ENCODE peak calls at places on chromosomes 4 and X, in four cellular contexts. One of them, this sample, is unnamed.
A peak's percentile ranks its signal among the peaks of the same experiment; 100 is the strongest.

GRCh38 chrX:41922125-41922521 is 1.2 kb downstream of the CASK start:
- DNase-seq in cardiac muscle cell: peak; percentile 31
- DNase-seq in osteoblast: peak; percentile 52
- DNase-seq in ascending aorta: no peak
- DNase-seq in this sample: peak; percentile 27

GRCh38 chr4:46459308-46459707 is 69.4 kb upstream of the GABRA2 start:
- DNase-seq in osteoblast: no peak
- DNase-seq in ascending aorta: no peak
- DNase-seq in cardiac muscle cell: no peak
- DNase-seq in this sample: no peak

GRCh38 chrX:41064028-41064427 is 21.2 kb upstream of the USP9X start:
- DNase-seq in osteoblast: peak; percentile 55
- DNase-seq in cardiac muscle cell: no peak
- DNase-seq in ascending aorta: no peak
- DNase-seq in this sample: no peak

GRCh38 chr4:179989975-179990374 is 2253.2 kb upstream of the TENM3 start:
- DNase-seq in osteoblast: no peak
- DNase-seq in cardiac muscle cell: no peak
- DNase-seq in ascending aorta: no peak
- DNase-seq in this sample: no peak

GRCh38 chr4:113675731-113676707 is 85.5 kb downstream of the CAMK2D start:
- DNase-seq in cardiac muscle cell: peak; percentile 81
- DNase-seq in osteoblast: no peak
- DNase-seq in ascending aorta: no peak
- DNase-seq in this sample: no peak

GRCh38 chrX:31228909-31229308 is 157.1 kb upstream of the FTHL17 start:
- DNase-seq in ascending aorta: no peak
- DNase-seq in osteoblast: no peak
- DNase-seq in cardiac muscle cell: no peak
- DNase-seq in this sample: no peak

GRCh38 chr4:107183155-107183774 is 147.2 kb upstream of the DKK2 start:
- DNase-seq in ascending aorta: no peak
- DNase-seq in osteoblast: no peak
- DNase-seq in cardiac muscle cell: peak; percentile 79
- DNase-seq in this sample: no peak

GRCh38 chrX:41561045-41561444 is 113.9 kb downstream of the NYX start:
- DNase-seq in ascending aorta: no peak
- DNase-seq in osteoblast: peak; percentile 62
- DNase-seq in cardiac muscle cell: peak; percentile 85
- DNase-seq in this sample: no peak

GRCh38 chr4:6464842-6465588 is 7.4 kb downstream of the PPP2R2C start:
- DNase-seq in osteoblast: no peak
- DNase-seq in ascending aorta: no peak
- DNase-seq in cardiac muscle cell: no peak
- DNase-seq in this sample: no peak

GRCh38 chr4:108036252-108036651 is 46.6 kb downstream of the HADH start:
- DNase-seq in osteoblast: no peak
- DNase-seq in ascending aorta: no peak
- DNase-seq in cardiac muscle cell: no peak
- DNase-seq in this sample: no peak

GRCh38 chr4:55184600-55185523 is 59.5 kb upstream of the KDR start:
- DNase-seq in ascending aorta: no peak
- DNase-seq in cardiac muscle cell: peak; percentile 82
- DNase-seq in osteoblast: no peak
- DNase-seq in this sample: no peak

GRCh38 chr4:181637186-181638105 is 605.8 kb upstream of the TENM3 start:
- DNase-seq in ascending aorta: no peak
- DNase-seq in osteoblast: peak; percentile 27
- DNase-seq in cardiac muscle cell: no peak
- DNase-seq in this sample: no peak

GRCh38 chr4:135032670-135033069 is 831.1 kb upstream of the PABPC4L start:
- DNase-seq in osteoblast: no peak
- DNase-seq in ascending aorta: no peak
- DNase-seq in cardiac muscle cell: no peak
- DNase-seq in this sample: no peak

GRCh38 chr4:105343523-105343931 is 130.3 kb downstream of the PPA2 start:
- DNase-seq in ascending aorta: no peak
- DNase-seq in osteoblast: no peak
- DNase-seq in cardiac muscle cell: peak; percentile 39
- DNase-seq in this sample: no peak

GRCh38 chr4:5338511-5338910 is 287.2 kb downstream of the STK32B start:
- DNase-seq in osteoblast: peak; percentile 29
- DNase-seq in cardiac muscle cell: no peak
- DNase-seq in ascending aorta: no peak
- DNase-seq in this sample: no peak

GRCh38 chr4:147610666-147611065 is 6.5 kb upstream of the TMEM184C start:
- DNase-seq in osteoblast: no peak
- DNase-seq in cardiac muscle cell: no peak
- DNase-seq in ascending aorta: no peak
- DNase-seq in this sample: no peak

GRCh38 chr4:111854494-111855087 is 290.7 kb upstream of the FAM241A start:
- DNase-seq in cardiac muscle cell: peak; percentile 51
- DNase-seq in osteoblast: no peak
- DNase-seq in ascending aorta: no peak
- DNase-seq in this sample: no peak

GRCh38 chr4:86927843-86928395 is 6.9 kb upstream of the AFF1 start:
- DNase-seq in osteoblast: peak; percentile 91
- DNase-seq in cardiac muscle cell: peak; percentile 98
- DNase-seq in ascending aorta: no peak
- DNase-seq in this sample: no peak

GRCh38 chrX:119605398-119605738 is 856 bp downstream of the NKRF start:
- DNase-seq in ascending aorta: no peak
- DNase-seq in osteoblast: peak; percentile 85
- DNase-seq in cardiac muscle cell: no peak
- DNase-seq in this sample: no peak

GRCh38 chr4:151376540-151376939 is 32.4 kb upstream of the FHIP1A start:
- DNase-seq in cardiac muscle cell: no peak
- DNase-seq in ascending aorta: no peak
- DNase-seq in osteoblast: no peak
- DNase-seq in this sample: no peak

GRCh38 chr4:144868309-144868708 is 222.4 kb downstream of the HHIP start:
- DNase-seq in cardiac muscle cell: no peak
- DNase-seq in osteoblast: no peak
- DNase-seq in ascending aorta: no peak
- DNase-seq in this sample: no peak

GRCh38 chr4:73897380-73898136 is 28.4 kb downstream of the CXCL1 start:
- DNase-seq in ascending aorta: no peak
- DNase-seq in cardiac muscle cell: peak; percentile 96
- DNase-seq in osteoblast: no peak
- DNase-seq in this sample: no peak

GRCh38 chrX:47172549-47172948 is 21.1 kb upstream of the UBA1 start:
- DNase-seq in cardiac muscle cell: no peak
- DNase-seq in ascending aorta: no peak
- DNase-seq in osteoblast: peak; percentile 4
- DNase-seq in this sample: no peak

GRCh38 chr4:151804821-151805220 is 44.0 kb upstream of the GATB start:
- DNase-seq in osteoblast: peak; percentile 17
- DNase-seq in cardiac muscle cell: no peak
- DNase-seq in ascending aorta: no peak
- DNase-seq in this sample: no peak

GRCh38 chrX:93673869-93674271 is at the start of gene FAM133A:
- DNase-seq in cardiac muscle cell: peak; percentile 34
- DNase-seq in osteoblast: no peak
- DNase-seq in ascending aorta: no peak
- DNase-seq in this sample: no peak

GRCh38 chr4:156971623-156972369 is at the start of gene PDGFC:
- DNase-seq in ascending aorta: peak; percentile 40
- DNase-seq in cardiac muscle cell: peak; percentile 79
- DNase-seq in osteoblast: peak; percentile 94
- DNase-seq in this sample: peak; percentile 92

GRCh38 chr4:170090667-170091052 is 904 bp upstream of the AADAT start:
- DNase-seq in osteoblast: peak; percentile 81
- DNase-seq in cardiac muscle cell: peak; percentile 16
- DNase-seq in ascending aorta: no peak
- DNase-seq in this sample: no peak

GRCh38 chrX:43949669-43950068 is 23.5 kb downstream of the NDP start:
- DNase-seq in cardiac muscle cell: no peak
- DNase-seq in ascending aorta: no peak
- DNase-seq in osteoblast: no peak
- DNase-seq in this sample: peak; percentile 49

GRCh38 chr4:183175631-183176232 is 76.7 kb downstream of the WWC2 start:
- DNase-seq in ascending aorta: no peak
- DNase-seq in cardiac muscle cell: peak; percentile 79
- DNase-seq in osteoblast: no peak
- DNase-seq in this sample: no peak

GRCh38 chr4:3276961-3277360 is 15.9 kb upstream of the RGS12 start:
- DNase-seq in cardiac muscle cell: peak; percentile 71
- DNase-seq in osteoblast: peak; percentile 80
- DNase-seq in ascending aorta: no peak
- DNase-seq in this sample: no peak

GRCh38 chr4:109214622-109215350 is 87.7 kb downstream of the COL25A1 start:
- DNase-seq in osteoblast: no peak
- DNase-seq in ascending aorta: no peak
- DNase-seq in cardiac muscle cell: peak; percentile 4
- DNase-seq in this sample: no peak

GRCh38 chr4:114615435-114615834 is 16.8 kb downstream of the UGT8 start:
- DNase-seq in osteoblast: peak; percentile 14
- DNase-seq in ascending aorta: no peak
- DNase-seq in cardiac muscle cell: no peak
- DNase-seq in this sample: no peak

GRCh38 chrX:132786217-132786616 is 172.2 kb downstream of the HS6ST2 start:
- DNase-seq in osteoblast: no peak
- DNase-seq in ascending aorta: no peak
- DNase-seq in cardiac muscle cell: peak; percentile 3
- DNase-seq in this sample: no peak

GRCh38 chr4:86557526-86557925 is 36.6 kb upstream of the PTPN13 start:
- DNase-seq in osteoblast: no peak
- DNase-seq in cardiac muscle cell: no peak
- DNase-seq in ascending aorta: no peak
- DNase-seq in this sample: no peak

GRCh38 chr4:113825272-113825671 is 63.7 kb upstream of the CAMK2D start:
- DNase-seq in ascending aorta: no peak
- DNase-seq in osteoblast: no peak
- DNase-seq in cardiac muscle cell: no peak
- DNase-seq in this sample: no peak

GRCh38 chr4:16607241-16607640 is 291.2 kb downstream of the LDB2 start:
- DNase-seq in ascending aorta: no peak
- DNase-seq in cardiac muscle cell: no peak
- DNase-seq in osteoblast: peak; percentile 55
- DNase-seq in this sample: no peak

GRCh38 chr4:152480356-152480755 is 55.5 kb downstream of the FBXW7 start:
- DNase-seq in cardiac muscle cell: peak; percentile 16
- DNase-seq in osteoblast: no peak
- DNase-seq in ascending aorta: no peak
- DNase-seq in this sample: no peak

GRCh38 chr4:113760094-113760851 is 1.3 kb downstream of the CAMK2D start:
- DNase-seq in ascending aorta: no peak
- DNase-seq in osteoblast: peak; percentile 76
- DNase-seq in cardiac muscle cell: peak; percentile 66
- DNase-seq in this sample: peak; percentile 54

GRCh38 chr4:140944539-140944938 is 188.4 kb upstream of the TBC1D9 start:
- DNase-seq in ascending aorta: no peak
- DNase-seq in cardiac muscle cell: peak; percentile 63
- DNase-seq in osteoblast: peak; percentile 62
- DNase-seq in this sample: no peak

GRCh38 chr4:184816962-184817361 is 8.8 kb downstream of the ACSL1 start:
- DNase-seq in osteoblast: no peak
- DNase-seq in cardiac muscle cell: no peak
- DNase-seq in ascending aorta: no peak
- DNase-seq in this sample: no peak

GRCh38 chr4:184815046-184815877 is 10.5 kb downstream of the ACSL1 start:
- DNase-seq in osteoblast: peak; percentile 94
- DNase-seq in cardiac muscle cell: peak; percentile 87
- DNase-seq in ascending aorta: no peak
- DNase-seq in this sample: peak; percentile 91

GRCh38 chr4:184812651-184813181 is 13.1 kb downstream of the ACSL1 start:
- DNase-seq in osteoblast: peak; percentile 79
- DNase-seq in cardiac muscle cell: peak; percentile 73
- DNase-seq in ascending aorta: no peak
- DNase-seq in this sample: no peak

GRCh38 chr4:184812181-184812542 is 13.6 kb downstream of the ACSL1 start:
- DNase-seq in ascending aorta: no peak
- DNase-seq in osteoblast: no peak
- DNase-seq in cardiac muscle cell: no peak
- DNase-seq in this sample: no peak

DNA sequence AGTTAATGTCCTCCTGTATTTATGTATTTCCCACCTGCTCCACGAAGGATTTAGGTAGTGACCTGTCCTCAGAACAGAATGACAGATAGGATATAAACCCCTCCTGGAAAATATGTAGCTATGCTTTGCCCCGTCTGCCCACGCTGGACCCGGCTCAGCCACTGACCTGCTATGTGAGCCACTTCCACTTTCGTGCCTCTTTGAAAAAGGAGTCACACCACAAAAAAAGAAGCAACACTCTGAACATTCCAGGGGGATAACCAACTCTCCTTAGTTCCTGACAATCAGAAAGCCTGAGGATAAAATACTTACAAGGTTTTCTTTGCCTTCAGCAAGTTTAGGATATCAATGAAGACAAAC is 11.1 kb downstream of the ACSL1 start:
- DNase-seq in osteoblast: no peak
- DNase-seq in cardiac muscle cell: no peak
- DNase-seq in ascending aorta: no peak
- DNase-seq in this sample: no peak
- H3K4me3 ChIP-seq in osteoblast: peak overlapping the region; percentile 59
- H3K4me3 ChIP-seq in cardiac muscle cell: no peak overlapping the region
- H3K4me3 ChIP-seq in ascending aorta: peak overlapping the region; percentile 32
- H3K4me3 ChIP-seq in this sample: peak overlapping the region; percentile 3

DNA sequence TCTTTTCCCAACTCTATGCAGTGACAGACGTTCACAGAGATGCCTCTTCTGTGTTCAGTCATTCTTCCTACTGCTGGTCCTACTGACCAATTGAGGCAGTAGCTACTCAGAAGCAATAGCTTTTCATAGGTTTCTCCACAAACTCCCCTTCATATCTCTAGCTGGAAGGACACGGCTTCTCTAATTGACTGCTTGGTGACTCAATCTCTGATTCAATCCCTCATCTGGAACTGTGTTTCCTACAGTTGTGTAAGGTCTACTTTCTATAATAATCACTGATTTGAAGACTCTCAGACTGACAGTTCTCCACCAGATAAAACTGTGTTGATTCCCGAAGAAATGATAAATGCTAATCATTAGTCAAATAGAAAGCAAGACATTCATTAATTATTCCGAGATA is 111.5 kb downstream of the DTHD1 start:
- DNase-seq in osteoblast: no peak
- DNase-seq in ascending aorta: no peak
- DNase-seq in cardiac muscle cell: no peak
- DNase-seq in this sample: no peak
- H3K4me1 ChIP-seq in osteoblast: no peaks in the 10 kb centered on the region
- H3K4me1 ChIP-seq in ascending aorta: no peaks in the 10 kb centered on the region
- H3K4me1 ChIP-seq in cardiac muscle cell: no peaks in the 10 kb centered on the region
- H3K4me1 ChIP-seq in this sample: no peaks in the 10 kb centered on the region

GRCh38 chr4:176534566-176534965 is 214.8 kb downstream of the SPCS3 start:
- DNase-seq in cardiac muscle cell: peak; percentile 58
- DNase-seq in osteoblast: peak; percentile 85
- DNase-seq in ascending aorta: no peak
- DNase-seq in this sample: no peak
- H3K4me3 ChIP-seq in cardiac muscle cell: no peak overlapping the region
- H3K4me3 ChIP-seq in osteoblast: no peak overlapping the region
- H3K4me3 ChIP-seq in ascending aorta: no peak overlapping the region
- H3K4me3 ChIP-seq in this sample: no peak overlapping the region

GRCh38 chr4:930827-931193 is 1.3 kb downstream of the GAK start:
- DNase-seq in ascending aorta: no peak
- DNase-seq in osteoblast: no peak
- DNase-seq in cardiac muscle cell: no peak
- DNase-seq in this sample: no peak
- H3K4me1 ChIP-seq in ascending aorta: peaks cover 28% of the 10 kb centered on the region
- H3K4me1 ChIP-seq in osteoblast: peaks cover 17% of the 10 kb centered on the region
- H3K4me1 ChIP-seq in cardiac muscle cell: peaks cover 25% of the 10 kb centered on the region
- H3K4me1 ChIP-seq in this sample: peaks cover 18% of the 10 kb centered on the region

GRCh38 chrX:155874571-155875244 is 6.4 kb upstream of the VAMP7 start:
- DNase-seq in osteoblast: no peak
- DNase-seq in cardiac muscle cell: peak; percentile 32
- DNase-seq in ascending aorta: no peak
- DNase-seq in this sample: no peak
- H3K4me3 ChIP-seq in osteoblast: peak overlapping the region; percentile 50
- H3K4me3 ChIP-seq in cardiac muscle cell: no peak overlapping the region
- H3K4me3 ChIP-seq in ascending aorta: peak overlapping the region; percentile 20
- H3K4me3 ChIP-seq in this sample: no peak overlapping the region

This sample was measured in right lobe of liver.